ENCODE peak calls at places on chromosomes 6 and 20, in five cellular contexts. K is psoas muscle, D is hepatocyte, Z is left lung, P is HFFc6. R is an unnamed sample.

GRCh38 chr20:34715384-34715783 is 11.2 kb downstream of the TP53INP2 start:
- DNase-seq in Z (no peak), D (no peak), K (no peak), P (peak), R (no peak)

GRCh38 chr6:150930816-150931215 is 65.3 kb downstream of the MTHFD1L start:
- DNase-seq in P (peak), Z (no peak), D (no peak), K (no peak), R (no peak)

GRCh38 chr6:75203721-75204120 is 2.1 kb downstream of the COL12A1 start:
- DNase-seq in Z (no peak), K (no peak), P (peak), D (no peak), R (no peak)

GRCh38 chr6:11585426-11586016 is 48.0 kb downstream of the TMEM170B start:
- DNase-seq in P (peak), K (no peak), D (peak), Z (no peak), R (no peak)

GRCh38 chr20:41738584-41739193 is 120.5 kb upstream of the CHD6 start:
- DNase-seq in Z (no peak), K (peak), D (peak), P (no peak), R (no peak)

GRCh38 chr20:49853640-49854039 is 41.0 kb downstream of the SLC9A8 start:
- DNase-seq in K (no peak), D (peak), P (peak), Z (no peak), R (no peak)

GRCh38 chr20:63082308-63082938 is 75.7 kb upstream of the BHLHE23 start:
- DNase-seq in K (no peak), D (peak), P (no peak), Z (peak), R (no peak)

GRCh38 chr20:35215066-35215956 is 11.2 kb upstream of the MMP24 start:
- DNase-seq in K (no peak), D (no peak), P (peak), Z (no peak), R (no peak)

GRCh38 chr6:35082733-35083403 is 58.3 kb downstream of the TCP11 start:
- DNase-seq in D (no peak), Z (no peak), K (no peak), P (no peak), R (no peak)

GRCh38 chr6:67748521-67748920 is 886.6 kb upstream of the ADGRB3 start:
- DNase-seq in D (no peak), Z (no peak), P (no peak), K (no peak), R (no peak)

GRCh38 chr6:35031611-35032529 is 109.3 kb downstream of the TCP11 start:
- DNase-seq in K (no peak), D (peak), Z (no peak), P (no peak), R (no peak)

GRCh38 chr20:346640-347316 is at the start of gene NRSN2:
- DNase-seq in K (peak), D (peak), Z (peak), P (peak), R (no peak)

GRCh38 chr20:58870293-58871014 is 17.9 kb downstream of the GNAS start:
- DNase-seq in P (peak), Z (peak), K (peak), D (peak), R (peak)

GRCh38 chr6:161001421-161001820 is 9.9 kb downstream of the MAP3K4 start:
- DNase-seq in D (no peak), P (no peak), Z (no peak), K (no peak), R (no peak)

GRCh38 chr6:1136415-1136774 is 175.5 kb upstream of the FOXQ1 start:
- DNase-seq in D (no peak), Z (no peak), K (no peak), P (peak), R (no peak)

GRCh38 chr6:132693478-132693877 is 20.4 kb downstream of the VNN1 start:
- DNase-seq in P (no peak), Z (no peak), D (no peak), K (no peak), R (no peak)

GRCh38 chr20:48818481-48818987 is 9.3 kb downstream of the PREX1 start:
- DNase-seq in Z (no peak), K (no peak), P (no peak), D (no peak), R (no peak)

DNA sequence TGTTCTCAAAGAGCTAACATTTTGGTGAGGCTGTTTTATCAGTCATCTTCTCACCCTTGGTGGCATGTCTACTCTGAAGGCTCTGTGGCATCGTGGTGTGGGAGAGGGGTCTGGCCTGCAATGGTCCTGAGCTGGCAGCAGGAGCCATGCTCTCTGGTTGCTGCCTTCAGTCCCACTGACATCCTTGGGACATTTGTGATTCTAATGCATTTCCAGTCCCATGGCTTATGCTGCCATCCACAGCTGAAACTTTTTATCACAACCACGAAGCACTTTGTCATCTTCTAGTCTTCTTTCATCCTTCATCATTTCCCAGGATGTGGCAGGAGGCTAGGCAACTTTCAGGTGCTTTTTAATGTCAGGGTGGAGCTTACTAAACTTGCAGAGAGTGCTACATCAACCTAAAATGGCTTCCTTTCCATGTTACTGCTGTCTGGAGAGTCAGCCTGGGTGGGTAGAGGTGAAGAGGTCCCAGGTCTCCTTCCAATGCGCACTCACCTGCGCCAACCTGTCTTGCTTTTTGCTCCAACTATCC is 77.1 kb downstream of the GPR63 start:
- DNase-seq in K (no peak), P (no peak), D (no peak), Z (no peak), R (no peak)
- TF ChIP-seq CTCF in K (no peak), P (no peak), D (no peak), Z (no peak), R (no peak)

GRCh38 chr20:6814945-6815344 is 47.5 kb downstream of the BMP2 start:
- DNase-seq in D (no peak), Z (no peak), K (no peak), P (no peak), R (no peak)

GRCh38 chr20:6818033-6818808 is 50.7 kb downstream of the BMP2 start:
- DNase-seq in D (no peak), P (no peak), K (no peak), Z (no peak), R (no peak)

GRCh38 chr20:6824401-6824800 is 56.9 kb downstream of the BMP2 start:
- DNase-seq in Z (no peak), K (no peak), P (no peak), D (no peak), R (no peak)

GRCh38 chr20:6819599-6819998 is 52.1 kb downstream of the BMP2 start:
- DNase-seq in D (peak), Z (no peak), P (no peak), K (no peak), R (no peak)
- TF ChIP-seq CTCF in D (peak), Z (no peak), P (no peak), K (no peak), R (no peak)

GRCh38 chr20:14193885-14194284 is 143.5 kb downstream of the FLRT3 start:
- DNase-seq in K (no peak), D (no peak), P (no peak), Z (no peak), R (no peak)
- TF ChIP-seq CTCF in K (no peak), D (no peak), P (peak), Z (no peak), R (peak)

GRCh38 chr6:3330199-3330598 is 71.5 kb downstream of the PSMG4 start:
- DNase-seq in D (no peak), Z (no peak), P (no peak), K (no peak), R (no peak)
- TF ChIP-seq CTCF in D (no peak), Z (no peak), P (peak), K (no peak), R (peak)

GRCh38 chr6:36897629-36898028 is 11.9 kb downstream of the C6orf89 start:
- DNase-seq in K (no peak), P (no peak), Z (no peak), D (peak), R (no peak)
- TF ChIP-seq CTCF in K (no peak), P (peak), Z (no peak), D (peak), R (peak)

DNA sequence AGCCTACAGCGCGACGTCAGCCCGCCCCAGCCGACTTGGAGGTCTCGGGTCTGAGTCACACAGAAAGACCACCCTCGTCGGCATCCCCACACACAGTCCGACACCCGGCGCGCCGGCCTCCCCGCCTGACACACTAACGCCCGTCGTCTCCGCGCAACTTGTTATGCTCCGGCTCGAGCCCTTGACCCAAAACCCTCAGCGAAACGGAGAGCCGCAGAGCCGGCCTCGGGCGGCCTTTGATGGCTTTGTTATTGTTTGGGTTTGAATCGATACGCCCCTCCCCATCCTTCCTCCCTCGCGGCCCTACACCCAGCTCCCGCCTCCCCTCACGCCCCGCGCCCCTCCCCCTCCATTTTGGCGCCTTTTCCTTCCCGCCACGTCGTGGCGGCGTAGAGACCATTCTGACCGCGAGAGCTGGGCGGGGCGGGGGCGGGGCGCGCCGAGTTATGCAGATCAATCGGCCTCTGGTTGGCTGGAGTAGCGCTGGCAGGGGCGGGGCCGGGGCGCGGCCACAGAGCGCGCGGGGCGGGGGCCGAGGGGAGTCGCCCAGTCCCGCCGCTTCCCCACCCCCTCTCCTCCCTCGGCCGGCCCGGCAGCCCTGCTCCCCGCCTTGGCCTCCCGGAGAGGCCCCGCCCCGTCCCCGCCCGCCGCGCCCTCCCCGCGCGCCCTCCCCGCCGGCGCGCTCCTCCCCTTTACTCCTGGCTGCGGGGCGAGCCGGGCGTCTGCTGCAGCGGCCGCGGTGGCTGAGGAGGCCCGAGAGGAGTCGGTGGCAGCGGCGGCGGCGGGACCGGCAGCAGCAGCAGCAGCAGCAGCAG is at the start of gene PIM1:
- DNase-seq in Z (peak), P (peak), D (peak), K (peak), R (peak)
- TF ChIP-seq CTCF in Z (no peak), P (no peak), D (no peak), K (no peak), R (no peak)